ENCODE peak calls at places on chromosomes 2 and 18, in five cellular contexts. One of them, this sample, is unnamed.

GRCh38 chr18:69968073-69968472 is 20.4 kb upstream of the CD226 start:
- DNase-seq in endothelial cell: no peak
- DNase-seq in A549: no peak
- DNase-seq in GM12864: no peak
- DNase-seq in RWPE1: no peak
- DNase-seq in this sample: no peak

GRCh38 chr2:202115385-202116060 is 42.5 kb downstream of the KIAA2012 start:
- DNase-seq in GM12864: no peak
- DNase-seq in A549: peak; percentile 47
- DNase-seq in endothelial cell: no peak
- DNase-seq in RWPE1: no peak
- DNase-seq in this sample: peak; percentile 53

GRCh38 chr2:187079901-187080300 is 230.9 kb upstream of the ZSWIM2 start:
- DNase-seq in RWPE1: no peak
- DNase-seq in GM12864: no peak
- DNase-seq in A549: no peak
- DNase-seq in endothelial cell: no peak
- DNase-seq in this sample: no peak

GRCh38 chr2:42101641-42102605 is 54.1 kb downstream of the PKDCC start:
- DNase-seq in RWPE1: no peak
- DNase-seq in endothelial cell: peak; percentile 32
- DNase-seq in A549: no peak
- DNase-seq in GM12864: peak; percentile 74
- DNase-seq in this sample: no peak

GRCh38 chr2:101473911-101474751 is 781 bp downstream of the RFX8 start:
- DNase-seq in GM12864: no peak
- DNase-seq in endothelial cell: peak; percentile 59
- DNase-seq in A549: no peak
- DNase-seq in RWPE1: peak; percentile 45
- DNase-seq in this sample: peak; percentile 16

GRCh38 chr18:24628360-24628759 is 167.9 kb downstream of the HRH4 start:
- DNase-seq in RWPE1: no peak
- DNase-seq in GM12864: no peak
- DNase-seq in A549: no peak
- DNase-seq in endothelial cell: no peak
- DNase-seq in this sample: peak; percentile 9

GRCh38 chr2:100416939-100417744 is at the start of gene CHST10:
- DNase-seq in A549: peak; percentile 59
- DNase-seq in GM12864: no peak
- DNase-seq in endothelial cell: peak; percentile 73
- DNase-seq in RWPE1: peak; percentile 57
- DNase-seq in this sample: peak; percentile 32

GRCh38 chr2:19351914-19352697 is 6.3 kb downstream of the OSR1 start:
- DNase-seq in endothelial cell: no peak
- DNase-seq in RWPE1: no peak
- DNase-seq in GM12864: no peak
- DNase-seq in A549: no peak
- DNase-seq in this sample: no peak

GRCh38 chr2:110114007-110114591 is 1.5 kb downstream of the MALL start:
- DNase-seq in RWPE1: peak; percentile 61
- DNase-seq in A549: peak; percentile 92
- DNase-seq in endothelial cell: no peak
- DNase-seq in GM12864: no peak
- DNase-seq in this sample: peak; percentile 73

GRCh38 chr2:57497489-57498096 is 549.0 kb upstream of the VRK2 start:
- DNase-seq in A549: peak; percentile 64
- DNase-seq in endothelial cell: peak; percentile 58
- DNase-seq in RWPE1: peak; percentile 29
- DNase-seq in GM12864: peak; percentile 0
- DNase-seq in this sample: peak; percentile 68

GRCh38 chr2:144886847-144887246 is 366.9 kb upstream of the ZEB2 start:
- DNase-seq in A549: no peak
- DNase-seq in GM12864: no peak
- DNase-seq in RWPE1: no peak
- DNase-seq in endothelial cell: no peak
- DNase-seq in this sample: no peak

GRCh38 chr2:25491966-25492532 is 150.3 kb upstream of the DNMT3A start:
- DNase-seq in RWPE1: no peak
- DNase-seq in endothelial cell: no peak
- DNase-seq in A549: peak; percentile 57
- DNase-seq in GM12864: no peak
- DNase-seq in this sample: peak; percentile 45

GRCh38 chr2:217972490-217972889 is 30.3 kb downstream of the TNS1 start:
- DNase-seq in RWPE1: no peak
- DNase-seq in A549: no peak
- DNase-seq in endothelial cell: no peak
- DNase-seq in GM12864: no peak
- DNase-seq in this sample: no peak

GRCh38 chr2:166321076-166321475 is 54.7 kb downstream of the SCN9A start:
- DNase-seq in GM12864: no peak
- DNase-seq in A549: no peak
- DNase-seq in endothelial cell: no peak
- DNase-seq in RWPE1: no peak
- DNase-seq in this sample: no peak

GRCh38 chr2:31318360-31319336 is 84.7 kb downstream of the EHD3 start:
- DNase-seq in endothelial cell: no peak
- DNase-seq in GM12864: no peak
- DNase-seq in A549: no peak
- DNase-seq in RWPE1: no peak
- DNase-seq in this sample: peak; percentile 35

GRCh38 chr2:237091779-237092436 is 6.2 kb downstream of the COPS8 start:
- DNase-seq in endothelial cell: no peak
- DNase-seq in A549: no peak
- DNase-seq in GM12864: no peak
- DNase-seq in RWPE1: peak; percentile 27
- DNase-seq in this sample: peak; percentile 96

GRCh38 chr2:29238497-29238896 is 123.3 kb downstream of the CLIP4 start:
- DNase-seq in GM12864: no peak
- DNase-seq in RWPE1: peak; percentile 66
- DNase-seq in endothelial cell: peak; percentile 63
- DNase-seq in A549: peak; percentile 65
- DNase-seq in this sample: peak; percentile 64
- TF ChIP-seq CTCF in GM12864: peak; percentile 81
- TF ChIP-seq CTCF in RWPE1: peak; percentile 11
- TF ChIP-seq CTCF in endothelial cell: peak; percentile 70
- TF ChIP-seq CTCF in A549: peak; percentile 64
- TF ChIP-seq CTCF in this sample: peak; percentile 76

GRCh38 chr2:199911052-199911876 is at the start of gene C2orf69:
- DNase-seq in endothelial cell: peak; percentile 94
- DNase-seq in GM12864: peak; percentile 95
- DNase-seq in RWPE1: peak; percentile 99
- DNase-seq in A549: peak; percentile 99
- DNase-seq in this sample: peak; percentile 98
- TF ChIP-seq CTCF in endothelial cell: no peak
- TF ChIP-seq CTCF in GM12864: no peak
- TF ChIP-seq CTCF in RWPE1: no peak
- TF ChIP-seq CTCF in A549: no peak
- TF ChIP-seq CTCF in this sample: no peak

GRCh38 chr2:46601328-46601963 is 122.1 kb downstream of the TMEM247 start:
- DNase-seq in RWPE1: no peak
- DNase-seq in endothelial cell: no peak
- DNase-seq in A549: no peak
- DNase-seq in GM12864: no peak
- DNase-seq in this sample: peak; percentile 14
- TF ChIP-seq CTCF in RWPE1: peak; percentile 60
- TF ChIP-seq CTCF in endothelial cell: peak; percentile 61
- TF ChIP-seq CTCF in A549: peak; percentile 67
- TF ChIP-seq CTCF in GM12864: peak; percentile 44
- TF ChIP-seq CTCF in this sample: peak; percentile 27

GRCh38 chr2:62045017-62045543 is 139.6 kb downstream of the COMMD1 start:
- DNase-seq in endothelial cell: no peak
- DNase-seq in GM12864: no peak
- DNase-seq in RWPE1: no peak
- DNase-seq in A549: no peak
- DNase-seq in this sample: no peak
- TF ChIP-seq CTCF in endothelial cell: no peak
- TF ChIP-seq CTCF in GM12864: no peak
- TF ChIP-seq CTCF in RWPE1: no peak
- TF ChIP-seq CTCF in A549: no peak
- TF ChIP-seq CTCF in this sample: no peak

GRCh38 chr2:143205106-143205764 is 76.0 kb downstream of the ARHGAP15 start:
- DNase-seq in A549: peak; percentile 4
- DNase-seq in endothelial cell: no peak
- DNase-seq in GM12864: no peak
- DNase-seq in RWPE1: peak; percentile 5
- DNase-seq in this sample: peak; percentile 9
- TF ChIP-seq CTCF in A549: peak; percentile 48
- TF ChIP-seq CTCF in endothelial cell: no peak
- TF ChIP-seq CTCF in GM12864: peak; percentile 44
- TF ChIP-seq CTCF in RWPE1: no peak
- TF ChIP-seq CTCF in this sample: peak; percentile 43

DNA sequence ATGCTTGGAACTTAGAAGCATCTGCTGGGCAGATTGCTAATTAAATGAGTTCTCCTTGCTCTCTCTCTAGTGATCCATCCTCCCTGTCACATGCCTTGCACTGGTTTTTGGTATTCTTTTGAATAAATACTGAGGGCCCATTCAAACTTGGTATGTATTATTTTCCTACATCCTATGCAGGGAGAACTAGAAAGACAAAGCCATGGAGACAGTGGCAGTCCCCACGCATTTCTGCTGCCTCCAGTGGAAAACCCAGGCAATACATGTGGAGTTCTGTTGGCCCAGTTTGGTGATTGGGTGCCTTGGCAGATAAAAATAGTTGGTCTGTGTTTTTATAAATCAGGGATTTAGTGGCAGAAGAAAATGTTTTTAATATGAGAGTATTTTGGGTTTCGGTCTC is 68.7 kb downstream of the DIS3L2 start:
- DNase-seq in RWPE1: no peak
- DNase-seq in A549: peak; percentile 29
- DNase-seq in endothelial cell: no peak
- DNase-seq in GM12864: no peak
- DNase-seq in this sample: peak; percentile 16
- TF ChIP-seq CTCF in RWPE1: peak; percentile 17
- TF ChIP-seq CTCF in A549: no peak
- TF ChIP-seq CTCF in endothelial cell: peak; percentile 26
- TF ChIP-seq CTCF in GM12864: peak; percentile 20
- TF ChIP-seq CTCF in this sample: peak; percentile 31

GRCh38 chr2:43542285-43542933 is 53.4 kb downstream of the THADA start:
- DNase-seq in GM12864: no peak
- DNase-seq in RWPE1: peak; percentile 54
- DNase-seq in A549: peak; percentile 55
- DNase-seq in endothelial cell: no peak
- DNase-seq in this sample: peak; percentile 64
- TF ChIP-seq CTCF in GM12864: peak; percentile 37
- TF ChIP-seq CTCF in RWPE1: peak; percentile 57
- TF ChIP-seq CTCF in A549: peak; percentile 81
- TF ChIP-seq CTCF in endothelial cell: peak; percentile 82
- TF ChIP-seq CTCF in this sample: peak; percentile 40